ENCODE peak calls at places on chromosomes 3 and 15, in four cellular contexts. W is HCT116, M is H1, E is dorsolateral prefrontal cortex. C is an unnamed sample.

GRCh38 chr3:154464440-154465148 is 34.6 kb upstream of the GPR149 start:
- DNase-seq in W (no peak), M (no peak), E (no peak), C (peak)

GRCh38 chr3:127452321-127452821 is 138.2 kb downstream of the TPRA1 start:
- DNase-seq in W (no peak), M (no peak), E (peak), C (no peak)

GRCh38 chr3:189322339-189322738 is 150.6 kb downstream of the TPRG1 start:
- DNase-seq in W (no peak), M (no peak), E (no peak), C (no peak)

GRCh38 chr3:94317054-94317453 is 254.2 kb downstream of the NSUN3 start:
- DNase-seq in W (no peak), M (no peak), E (no peak), C (no peak)

GRCh38 chr3:113947372-113948014 is at the start of gene ZDHHC23:
- DNase-seq in W (peak), M (peak), E (peak), C (peak)

GRCh38 chr3:101936419-101937331 is 87.4 kb downstream of the NFKBIZ start:
- DNase-seq in W (no peak), M (no peak), E (no peak), C (peak)

GRCh38 chr15:78976691-78977090 is 31.8 kb upstream of the CTSH start:
- DNase-seq in W (no peak), M (no peak), E (no peak), C (no peak)

GRCh38 chr3:149650828-149651227 is 7.0 kb downstream of the WWTR1 start:
- DNase-seq in W (no peak), M (no peak), E (no peak), C (no peak)

GRCh38 chr15:52218816-52219215 is 27.6 kb upstream of the GNB5 start:
- DNase-seq in W (no peak), M (no peak), E (no peak), C (no peak)

GRCh38 chr3:184155644-184156521 is 706 bp downstream of the DVL3 start:
- DNase-seq in W (no peak), M (peak), E (no peak), C (peak)

GRCh38 chr3:127764841-127765362 is 57.4 kb downstream of the MGLL start:
- DNase-seq in W (no peak), M (no peak), E (no peak), C (no peak)

GRCh38 chr15:52735231-52736089 is 54.7 kb downstream of the ONECUT1 start:
- DNase-seq in W (peak), M (peak), E (peak), C (peak)

GRCh38 chr3:4416961-4417360 is 50.1 kb downstream of the SUMF1 start:
- DNase-seq in W (peak), M (no peak), E (no peak), C (peak)

GRCh38 chr3:150078983-150079739 is 108.5 kb upstream of the PFN2 start:
- DNase-seq in W (no peak), M (no peak), E (peak), C (peak)

GRCh38 chr15:89810837-89811236 is 3.8 kb downstream of the ANPEP start:
- DNase-seq in W (no peak), M (no peak), E (no peak), C (no peak)

GRCh38 chr3:71583569-71584215 is at the start of gene FOXP1:
- DNase-seq in W (peak), M (peak), E (peak), C (no peak)

GRCh38 chr3:14461748-14462324 is 59.4 kb downstream of the SLC6A6 start:
- DNase-seq in W (peak), M (no peak), E (peak), C (peak)

GRCh38 chr15:77031376-77032050 is 36.6 kb downstream of the PSTPIP1 start:
- DNase-seq in W (no peak), M (peak), E (peak), C (no peak)

GRCh38 chr15:100849021-100849831 is 30.4 kb upstream of the ALDH1A3 start:
- DNase-seq in W (no peak), M (peak), E (peak), C (peak)

GRCh38 chr3:42803800-42804112 is 534 bp downstream of the HIGD1A start:
- DNase-seq in W (no peak), M (no peak), E (no peak), C (peak)

GRCh38 chr3:104279617-104280016 is 1087.1 kb upstream of the ALCAM start:
- DNase-seq in W (no peak), M (no peak), E (no peak), C (peak)

GRCh38 chr15:59222106-59222505 is 15.5 kb downstream of the LDHAL6B start:
- DNase-seq in W (no peak), M (no peak), E (no peak), C (no peak)

GRCh38 chr3:33392703-33393125 is 47.5 kb downstream of the UBP1 start:
- DNase-seq in W (peak), M (no peak), E (no peak), C (peak)

GRCh38 chr15:99692825-99693224 is 40.4 kb downstream of the LYSMD4 start:
- DNase-seq in W (no peak), M (no peak), E (no peak), C (no peak)

GRCh38 chr15:35827949-35828348 is 282.0 kb upstream of the DPH6 start:
- DNase-seq in W (no peak), M (no peak), E (no peak), C (no peak)

GRCh38 chr15:92845109-92845508 is 55.0 kb upstream of the CHD2 start:
- DNase-seq in W (no peak), M (no peak), E (no peak), C (peak)

GRCh38 chr3:137263982-137264777 is 306.4 kb downstream of the IL20RB start:
- DNase-seq in W (no peak), M (no peak), E (no peak), C (no peak)

GRCh38 chr3:54853573-54854404 is 74.1 kb downstream of the LRTM1 start:
- DNase-seq in W (no peak), M (peak), E (peak), C (peak)

GRCh38 chr3:172315401-172316091 is 132.7 kb downstream of the GHSR start:
- DNase-seq in W (peak), M (no peak), E (no peak), C (peak)

GRCh38 chr3:132561003-132561402 is 36.1 kb upstream of the ACKR4 start:
- DNase-seq in W (no peak), M (no peak), E (no peak), C (no peak)

GRCh38 chr3:190193210-190193609 is 72.5 kb upstream of the P3H2 start:
- DNase-seq in W (no peak), M (no peak), E (no peak), C (no peak)

GRCh38 chr3:41434781-41435180 is 235.5 kb downstream of the CTNNB1 start:
- DNase-seq in W (no peak), M (no peak), E (no peak), C (no peak)

GRCh38 chr15:77615472-77615871 is 17.2 kb downstream of the LINGO1 start:
- DNase-seq in W (no peak), M (no peak), E (no peak), C (no peak)

GRCh38 chr3:128698211-128699011 is 27.6 kb upstream of the RAB7A start:
- DNase-seq in W (no peak), M (peak), E (peak), C (peak)

GRCh38 chr15:62999923-63000484 is 42.5 kb upstream of the TPM1 start:
- DNase-seq in W (no peak), M (no peak), E (no peak), C (no peak)

GRCh38 chr15:47332481-47332880 is 384.8 kb upstream of the SEMA6D start:
- DNase-seq in W (no peak), M (no peak), E (no peak), C (no peak)
- H3K27ac ChIP-seq in W (no peak), M (no peak), E (no peak), C (no peak)

GRCh38 chr3:134527037-134527436 is 41.2 kb downstream of the CEP63 start:
- DNase-seq in W (no peak), M (peak), E (no peak), C (no peak)
- TF ChIP-seq CTCF in W (peak), M (peak), E (no peak), C (no peak)

DNA sequence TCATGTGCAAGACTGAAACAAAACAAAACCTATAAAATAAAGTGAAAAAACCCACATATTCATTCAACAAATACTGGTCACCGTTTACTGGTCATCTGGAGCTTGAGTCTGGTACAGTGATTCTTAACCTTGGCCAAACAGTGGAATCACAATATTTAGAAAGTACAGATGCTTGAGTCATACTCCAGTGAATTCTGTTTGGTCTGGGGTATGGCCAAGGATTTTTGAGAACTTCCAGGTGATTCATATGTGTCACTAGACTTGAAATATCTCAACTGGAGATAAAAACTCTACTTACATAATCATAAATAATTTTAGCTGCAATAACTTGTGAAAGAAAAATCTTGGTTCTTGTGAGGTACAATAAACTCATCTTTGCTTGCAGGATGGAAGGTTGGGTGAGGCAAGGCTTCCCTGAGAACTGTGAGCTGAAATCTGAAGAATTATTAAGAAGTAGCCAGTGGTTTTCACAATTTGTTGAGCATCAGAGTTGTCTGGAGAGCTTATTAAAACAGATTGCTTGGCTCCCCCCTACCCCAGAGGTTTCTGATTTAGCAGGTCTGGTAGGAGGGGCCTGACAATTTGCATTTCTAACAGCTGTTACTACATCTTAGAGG is 9.6 kb downstream of the NEK11 start:
- DNase-seq in W (no peak), M (no peak), E (no peak), C (no peak)
- H3K27ac ChIP-seq in W (no peak), M (no peak), E (no peak), C (no peak)

DNA sequence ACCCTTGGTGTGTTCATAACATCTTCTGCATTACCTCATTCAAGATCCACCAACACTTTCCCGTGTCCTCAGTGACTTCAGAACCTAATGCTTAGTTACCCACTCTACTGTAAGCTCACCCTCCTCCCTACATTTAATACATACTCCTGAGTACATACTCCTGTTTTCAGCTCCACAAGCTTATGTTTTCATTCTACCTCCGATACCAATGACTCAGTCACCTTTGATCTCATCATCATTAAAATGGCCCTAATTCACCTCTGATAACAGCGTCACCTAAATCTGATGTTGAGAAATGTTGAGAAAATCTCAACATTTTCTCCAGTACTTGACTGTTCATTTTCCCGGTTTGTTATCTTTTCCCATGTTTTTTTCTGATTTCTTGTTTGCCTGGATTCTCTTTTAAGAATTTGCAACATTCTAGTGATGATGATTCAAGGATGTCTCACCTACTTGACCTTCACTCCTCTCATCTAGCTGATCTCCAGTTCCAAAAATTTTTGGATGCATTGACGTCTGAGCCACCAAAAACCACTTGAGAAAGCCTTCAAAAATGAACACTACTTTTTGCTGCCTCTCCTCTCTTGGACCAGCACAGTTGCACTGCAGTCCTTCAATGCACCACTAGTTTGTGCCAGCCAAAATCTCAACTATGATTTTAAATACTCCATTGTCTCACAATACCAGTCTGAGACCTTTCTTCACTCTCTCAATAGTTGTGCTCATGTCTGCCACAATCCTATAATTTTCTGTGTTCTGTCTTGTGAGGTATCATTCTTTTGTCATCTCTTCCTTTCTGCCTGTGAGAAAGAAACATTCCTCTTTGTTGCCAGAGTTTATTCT is 220.7 kb upstream of the SEMA6D start:
- DNase-seq in W (no peak), M (no peak), E (no peak), C (no peak)
- TF ChIP-seq CTCF in W (no peak), M (no peak), E (no peak), C (no peak)

GRCh38 chr15:67114046-67114445 is 48.6 kb downstream of the SMAD3 start:
- DNase-seq in W (no peak), M (no peak), E (no peak), C (no peak)

GRCh38 chr15:67114846-67115521 is 49.6 kb downstream of the SMAD3 start:
- DNase-seq in W (no peak), M (no peak), E (no peak), C (no peak)

GRCh38 chr15:67116742-67117141 is 51.3 kb downstream of the SMAD3 start:
- DNase-seq in W (no peak), M (no peak), E (no peak), C (no peak)

GRCh38 chr15:67117356-67117755 is 52.0 kb downstream of the SMAD3 start:
- DNase-seq in W (no peak), M (no peak), E (no peak), C (no peak)

GRCh38 chr15:67115567-67115966 is 50.2 kb downstream of the SMAD3 start:
- DNase-seq in W (no peak), M (no peak), E (no peak), C (no peak)
- H3K27ac ChIP-seq in W (no peak), M (no peak), E (no peak), C (no peak)

GRCh38 chr15:90892498-90893174 is 8.3 kb downstream of the FES start:
- DNase-seq in W (no peak), M (no peak), E (no peak), C (no peak)

GRCh38 chr15:90895571-90896117 is 7.5 kb upstream of the MAN2A2 start:
- DNase-seq in W (no peak), M (no peak), E (peak), C (no peak)

GRCh38 chr15:90891346-90891949 is 7.1 kb downstream of the FES start:
- DNase-seq in W (no peak), M (no peak), E (no peak), C (no peak)

GRCh38 chr15:90892023-90892422 is 7.7 kb downstream of the FES start:
- DNase-seq in W (no peak), M (no peak), E (no peak), C (no peak)

DNA sequence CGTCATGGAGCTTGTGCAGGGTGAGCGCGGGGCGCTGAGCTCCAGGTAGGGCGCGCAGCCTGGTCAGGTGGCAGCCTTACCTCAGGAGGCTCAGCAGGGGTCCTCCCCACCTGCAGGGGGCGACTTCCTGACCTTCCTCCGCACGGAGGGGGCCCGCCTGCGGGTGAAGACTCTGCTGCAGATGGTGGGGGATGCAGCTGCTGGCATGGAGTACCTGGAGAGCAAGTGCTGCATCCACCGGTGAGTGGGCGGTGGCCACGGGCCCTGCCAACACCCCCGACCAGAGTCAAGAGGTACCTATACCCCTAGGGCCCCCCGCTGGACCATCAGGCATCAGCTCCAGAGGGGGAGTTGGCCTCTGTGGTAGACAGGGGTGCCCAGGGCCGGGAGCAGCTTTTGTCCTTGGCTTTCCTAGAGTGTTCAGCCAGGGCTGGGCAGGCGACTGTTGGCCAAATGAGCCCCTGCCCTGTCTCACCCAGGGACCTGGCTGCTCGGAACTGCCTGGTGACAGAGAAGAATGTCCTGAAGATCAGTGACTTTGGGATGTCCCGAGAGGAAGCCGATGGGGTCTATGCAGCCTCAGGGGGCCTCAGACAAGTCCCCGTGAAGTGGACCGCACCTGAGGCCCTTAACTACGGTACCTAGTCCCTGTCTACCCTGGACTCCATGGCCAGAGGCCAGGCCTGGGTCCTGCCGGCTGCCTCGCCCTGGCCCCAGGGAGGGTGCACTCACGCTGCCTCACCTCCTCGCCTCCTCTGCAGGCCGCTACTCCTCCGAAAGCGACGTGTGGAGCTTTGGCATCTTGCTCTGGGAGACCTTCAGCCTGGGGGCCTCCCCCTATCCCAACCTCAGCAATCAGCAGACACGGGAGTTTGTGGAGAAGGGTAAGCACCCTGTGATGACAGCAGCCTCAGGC is 9.1 kb downstream of the FES start:
- DNase-seq in W (peak), M (no peak), E (no peak), C (no peak)
- TF ChIP-seq CTCF in W (peak), M (no peak), E (no peak), C (no peak)

DNA sequence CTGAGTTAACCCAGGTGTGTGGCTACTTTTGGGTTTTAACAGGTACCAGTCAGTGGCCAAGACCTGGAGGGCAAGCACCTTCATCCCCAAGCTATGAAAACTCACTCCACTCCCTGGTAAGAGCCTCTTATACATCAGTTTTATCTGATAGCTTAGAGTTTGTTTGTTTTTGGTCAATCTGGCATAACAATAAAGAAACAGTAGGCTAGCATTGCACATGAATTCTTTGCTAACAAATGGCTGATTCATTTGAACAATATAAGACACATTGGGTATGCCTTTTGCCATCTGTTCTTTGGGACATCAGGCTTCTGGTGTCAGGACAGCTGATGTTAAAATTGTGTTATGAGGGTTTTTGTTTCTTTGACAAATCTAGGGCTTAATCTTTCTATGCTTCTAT is 125.0 kb upstream of the CGNL1 start:
- DNase-seq in W (no peak), M (no peak), E (no peak), C (no peak)
- H3K27ac ChIP-seq in W (no peak), M (no peak), E (no peak), C (no peak)

GRCh38 chr3:16060945-16061344 is 113.5 kb upstream of the GALNT15 start:
- DNase-seq in W (no peak), M (no peak), E (no peak), C (peak)

GRCh38 chr3:16059081-16059537 is 115.4 kb upstream of the GALNT15 start:
- DNase-seq in W (no peak), M (no peak), E (no peak), C (no peak)

GRCh38 chr3:16059700-16060357 is 114.7 kb upstream of the GALNT15 start:
- DNase-seq in W (peak), M (no peak), E (no peak), C (peak)

GRCh38 chr3:16061491-16061890 is 113.0 kb upstream of the GALNT15 start:
- DNase-seq in W (no peak), M (no peak), E (no peak), C (no peak)

DNA sequence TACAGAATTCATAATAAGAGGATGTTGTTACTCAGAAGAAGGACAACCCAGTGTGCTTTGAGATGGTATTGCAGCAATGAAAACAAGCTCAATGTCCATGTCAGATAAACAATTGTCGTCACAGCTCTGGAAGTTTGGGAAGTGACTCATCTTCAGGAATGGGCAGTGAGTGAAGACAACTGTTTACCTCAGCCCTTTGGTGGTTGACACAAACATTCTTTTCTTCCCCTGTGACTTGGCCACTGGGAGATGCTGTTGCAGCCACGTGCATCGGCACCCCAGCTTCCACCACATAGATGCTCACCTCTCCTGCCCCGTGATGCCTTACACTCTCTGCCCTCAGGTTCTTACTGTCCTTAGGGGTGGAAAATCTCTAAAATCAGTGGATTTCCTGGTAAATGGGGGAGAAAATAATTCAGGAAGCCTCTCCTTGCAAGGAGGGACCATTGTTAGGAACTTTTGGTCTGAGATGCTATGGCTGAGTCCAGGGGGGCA is 114.1 kb upstream of the GALNT15 start:
- DNase-seq in W (peak), M (no peak), E (peak), C (peak)
- TF ChIP-seq CTCF in W (peak), M (peak), E (no peak), C (no peak)

C was measured in RWPE1.